ENCODE peak calls at places on chromosomes 12 and 14, in eight cellular contexts. U is hepatocyte; K is activated T-cell treated with anti-CD3 and anti-CD28 coated beads, Interleukin-2, amount 50 U/mL, for 1 hour; Y is mammary epithelial cell; W is CD4-positive, CD25-positive, alpha-beta regulatory T cell; O is skeletal muscle cell; H is astrocyte of the spinal cord; N is NCI-H2081. J is an unnamed sample.

GRCh38 chr12:7995266-7995963 is 37.1 kb upstream of the FOXJ2 start:
- DNase-seq in W (peak), Y (peak), U (peak), H (peak), N (peak), K (peak), O (peak), J (no peak)

GRCh38 chr14:103071544-103072251 is 12.3 kb upstream of the LBHD2 start:
- DNase-seq in K (no peak), W (no peak), Y (no peak), H (no peak), U (no peak), O (no peak), N (no peak), J (no peak)

GRCh38 chr12:42326466-42327226 is 679 bp downstream of the PPHLN1 start:
- DNase-seq in W (peak), Y (peak), U (peak), K (peak), H (peak), O (no peak), N (no peak), J (no peak)

GRCh38 chr14:76699209-76699608 is 62.1 kb upstream of the VASH1 start:
- DNase-seq in Y (no peak), K (no peak), U (no peak), N (no peak), H (no peak), O (no peak), W (no peak), J (no peak)

GRCh38 chr12:68899251-68899771 is 33.7 kb downstream of the CPM start:
- DNase-seq in K (no peak), N (no peak), H (peak), O (peak), U (peak), Y (peak), W (no peak), J (no peak)

GRCh38 chr14:74905595-74906142 is 17.4 kb downstream of the RPS6KL1 start:
- DNase-seq in N (peak), Y (peak), W (peak), U (peak), H (peak), K (peak), O (no peak), J (no peak)

GRCh38 chr14:32925439-32925838 is 13.2 kb upstream of the NPAS3 start:
- DNase-seq in O (no peak), N (no peak), U (no peak), Y (no peak), W (no peak), H (no peak), K (no peak), J (no peak)

GRCh38 chr14:61080591-61081010 is 99.6 kb downstream of the SLC38A6 start:
- DNase-seq in O (peak), U (peak), W (no peak), N (no peak), K (no peak), H (peak), Y (no peak), J (no peak)

GRCh38 chr12:45183263-45183662 is 32.6 kb upstream of the ANO6 start:
- DNase-seq in N (no peak), W (peak), H (peak), O (no peak), K (no peak), Y (no peak), U (no peak), J (no peak)

GRCh38 chr14:105945891-105946290 is 419.5 kb downstream of the TMEM121 start:
- DNase-seq in K (peak), W (peak), N (no peak), U (no peak), Y (no peak), O (no peak), H (no peak), J (no peak)

GRCh38 chr14:77140343-77140936 is 1.2 kb downstream of the ZDHHC22 start:
- DNase-seq in O (no peak), N (no peak), W (no peak), U (no peak), Y (no peak), H (no peak), K (no peak), J (no peak)

GRCh38 chr12:53805801-53806200 is 54.0 kb upstream of the CISTR start:
- DNase-seq in K (no peak), W (no peak), O (no peak), N (no peak), U (no peak), H (no peak), Y (peak), J (no peak)

GRCh38 chr12:92582466-92582865 is 120.3 kb upstream of the PLEKHG7 start:
- DNase-seq in N (peak), O (no peak), Y (no peak), H (no peak), U (no peak), W (no peak), K (no peak), J (no peak)

GRCh38 chr12:41188058-41188840 is at the start of gene PDZRN4:
- DNase-seq in N (peak), H (no peak), Y (peak), U (peak), K (no peak), W (no peak), O (no peak), J (no peak)

GRCh38 chr12:88247241-88247643 is 105.1 kb downstream of the TMTC3 start:
- DNase-seq in Y (peak), H (peak), W (no peak), O (peak), K (no peak), U (no peak), N (no peak), J (no peak)

GRCh38 chr12:48388430-48388829 is 37.7 kb upstream of the ZNF641 start:
- DNase-seq in Y (peak), N (no peak), K (no peak), O (no peak), U (no peak), H (peak), W (no peak), J (no peak)

GRCh38 chr12:75642226-75642625 is 130.8 kb upstream of the KRR1 start:
- DNase-seq in K (no peak), Y (peak), H (peak), W (no peak), O (no peak), U (no peak), N (no peak), J (no peak)

GRCh38 chr12:31896514-31897039 is 62.6 kb upstream of the RESF1 start:
- DNase-seq in N (no peak), U (peak), K (peak), O (no peak), H (peak), Y (peak), W (peak), J (peak)

GRCh38 chr14:32697704-32698103 is 241.0 kb upstream of the NPAS3 start:
- DNase-seq in H (peak), K (no peak), U (no peak), Y (peak), O (no peak), W (no peak), N (no peak), J (no peak)

GRCh38 chr12:115035536-115036107 is 351.6 kb upstream of the TBX3 start:
- DNase-seq in U (no peak), W (no peak), N (no peak), H (no peak), K (no peak), Y (no peak), O (no peak), J (no peak)

GRCh38 chr14:22047105-22047504 is 373.5 kb upstream of the OR4E1 start:
- DNase-seq in W (peak), O (no peak), K (no peak), U (peak), N (no peak), H (no peak), Y (peak), J (peak)

GRCh38 chr14:64788706-64789105 is 84.5 kb downstream of the PLEKHG3 start:
- DNase-seq in Y (peak), W (no peak), O (peak), H (peak), U (peak), N (no peak), K (no peak), J (peak)

GRCh38 chr12:52844386-52844785 is 4.4 kb downstream of the KRT78 start:
- DNase-seq in N (no peak), O (no peak), U (no peak), K (no peak), Y (no peak), H (no peak), W (no peak), J (no peak)

GRCh38 chr12:58920102-58920955 is at the start of gene LRIG3:
- DNase-seq in Y (peak), K (no peak), W (peak), O (peak), H (peak), N (peak), U (peak), J (peak)

GRCh38 chr12:124040737-124041136 is 67.7 kb downstream of the ZNF664 start:
- DNase-seq in W (no peak), K (no peak), O (no peak), N (no peak), U (no peak), Y (no peak), H (no peak), J (no peak)

GRCh38 chr12:39483597-39483996 is 40.7 kb upstream of the KIF21A start:
- DNase-seq in Y (no peak), W (no peak), H (no peak), O (no peak), N (no peak), U (no peak), K (no peak), J (no peak)

GRCh38 chr12:113359133-113359938 is 949 bp downstream of the PLBD2 start:
- DNase-seq in O (no peak), N (no peak), H (no peak), U (no peak), Y (no peak), K (peak), W (no peak), J (no peak)

GRCh38 chr12:24679135-24679534 is 269.8 kb downstream of the BCAT1 start:
- DNase-seq in N (no peak), H (peak), K (no peak), U (peak), W (no peak), Y (no peak), O (peak), J (no peak)

GRCh38 chr12:66637693-66638301 is 41.1 kb downstream of the GRIP1 start:
- DNase-seq in Y (no peak), W (no peak), N (no peak), O (no peak), U (no peak), H (peak), K (no peak), J (no peak)

GRCh38 chr12:107501681-107502080 is 183.9 kb upstream of the PWP1 start:
- DNase-seq in K (no peak), U (no peak), N (no peak), H (no peak), O (no peak), W (no peak), Y (no peak), J (no peak)

GRCh38 chr12:68530965-68531364 is 79.7 kb upstream of the RAP1B start:
- DNase-seq in N (no peak), O (peak), H (peak), K (no peak), W (no peak), U (peak), Y (no peak), J (no peak)

GRCh38 chr12:75850751-75851462 is 180.7 kb downstream of the PHLDA1 start:
- DNase-seq in U (peak), H (peak), N (peak), W (no peak), K (no peak), O (peak), Y (peak), J (peak)

GRCh38 chr12:78192979-78193378 is 362.3 kb downstream of the NAV3 start:
- DNase-seq in U (no peak), Y (no peak), H (peak), O (peak), W (no peak), K (no peak), N (no peak), J (no peak)

GRCh38 chr14:34420547-34421150 is 41.4 kb downstream of the SPTSSA start:
- DNase-seq in U (no peak), K (no peak), W (no peak), Y (peak), O (no peak), H (no peak), N (no peak), J (no peak)

GRCh38 chr12:4648499-4649357 is at the start of the genes AKAP3 and NDUFA9:
- DNase-seq in O (peak), W (peak), N (peak), U (peak), K (peak), Y (peak), H (peak), J (peak)

GRCh38 chr14:22748691-22749090 is 17.8 kb upstream of the OXA1L start:
- DNase-seq in H (no peak), U (no peak), K (no peak), W (no peak), O (no peak), N (no peak), Y (no peak), J (no peak)

J was measured in epithelial cell of prostate.